ENCODE peak calls at places on chromosomes 11 and 22, in eight cellular contexts. E is PC-3; P is cardiac muscle cell; Q is uterus; R is HT1080; Z is left cardiac atrium; F is activated naive CD4-positive, alpha-beta T cell; X is psoas muscle. O is an unnamed sample.

GRCh38 chr11:77959434-77959833 is 35.0 kb downstream of the INTS4 start:
- DNase-seq in E (no peak), P (peak; percentile 72), Q (no peak), R (no peak), Z (no peak), F (no peak), X (no peak), O (no peak)

GRCh38 chr11:116310215-116310614 is 462.6 kb downstream of the BUD13 start:
- DNase-seq in E (no peak), P (peak; percentile 75), Q (no peak), R (no peak), Z (no peak), F (no peak), X (no peak), O (no peak)

GRCh38 chr11:37422511-37422910 is 824.5 kb upstream of the RAG2 start:
- DNase-seq in E (peak; percentile 52), P (no peak), Q (no peak), R (no peak), Z (no peak), F (no peak), X (no peak), O (no peak)

GRCh38 chr22:46044718-46045458 is 67.9 kb upstream of the WNT7B start:
- DNase-seq in E (no peak), P (peak; percentile 46), Q (peak; percentile 43), R (no peak), Z (peak; percentile 52), F (no peak), X (no peak), O (no peak)

GRCh38 chr11:32895471-32895870 is 2.9 kb downstream of the QSER1 start:
- DNase-seq in E (no peak), P (no peak), Q (no peak), R (no peak), Z (no peak), F (no peak), X (no peak), O (peak; percentile 13)

GRCh38 chr22:30178180-30179126 is 68.1 kb downstream of the LIF start:
- DNase-seq in E (no peak), P (no peak), Q (no peak), R (no peak), Z (no peak), F (no peak), X (no peak), O (no peak)

GRCh38 chr22:23306438-23306921 is 126.2 kb downstream of the BCR start:
- DNase-seq in E (no peak), P (peak; percentile 86), Q (peak; percentile 58), R (peak; percentile 60), Z (peak; percentile 70), F (no peak), X (no peak), O (no peak)

GRCh38 chr11:68748061-68748460 is 3.3 kb downstream of the TESMIN start:
- DNase-seq in E (peak; percentile 60), P (no peak), Q (no peak), R (no peak), Z (no peak), F (no peak), X (no peak), O (no peak)

GRCh38 chr11:11701070-11701469 is 79.3 kb upstream of the GALNT18 start:
- DNase-seq in E (peak; percentile 51), P (no peak), Q (no peak), R (peak; percentile 75), Z (no peak), F (no peak), X (no peak), O (no peak)

GRCh38 chr11:27945323-27945722 is 162.6 kb downstream of the KIF18A start:
- DNase-seq in E (no peak), P (no peak), Q (no peak), R (no peak), Z (no peak), F (no peak), X (no peak), O (no peak)

GRCh38 chr22:49925525-49926128 is 7.2 kb downstream of the CRELD2 start:
- DNase-seq in E (no peak), P (no peak), Q (no peak), R (no peak), Z (no peak), F (peak; percentile 36), X (no peak), O (peak; percentile 95)

GRCh38 chr22:42334875-42335512 is 64.5 kb upstream of the TCF20 start:
- DNase-seq in E (no peak), P (no peak), Q (no peak), R (no peak), Z (no peak), F (no peak), X (no peak), O (no peak)

GRCh38 chr22:39946571-39947407 is 13.4 kb upstream of the TMA7B start:
- DNase-seq in E (no peak), P (no peak), Q (no peak), R (no peak), Z (no peak), F (no peak), X (no peak), O (peak; percentile 48)

GRCh38 chr11:8107642-8108041 is 26.6 kb downstream of the TUB start:
- DNase-seq in E (no peak), P (no peak), Q (no peak), R (no peak), Z (no peak), F (no peak), X (no peak), O (no peak)

GRCh38 chr22:19242699-19243098 is 48.8 kb downstream of the CLTCL1 start:
- DNase-seq in E (no peak), P (no peak), Q (no peak), R (no peak), Z (no peak), F (no peak), X (no peak), O (no peak)

GRCh38 chr11:69518081-69518950 is 36.9 kb downstream of the LINC01488 start:
- DNase-seq in E (no peak), P (peak; percentile 94), Q (no peak), R (peak; percentile 86), Z (peak; percentile 1), F (no peak), X (no peak), O (no peak)

GRCh38 chr11:108624196-108624925 is 30.8 kb upstream of the EXPH5 start:
- DNase-seq in E (no peak), P (no peak), Q (no peak), R (no peak), Z (no peak), F (no peak), X (no peak), O (no peak)

O was measured in GM12865.